ENCODE peak calls at places on chromosome 1, in seven cellular contexts. K, Q, T, W, P, E and I are unnamed samples.
A peak's percentile ranks its signal among the peaks of the same experiment; 100 is the strongest.

GRCh38 chr1:185398022-185398421 is 81.0 kb upstream of the IVNS1ABP start:
- DNase-seq in K (no peak), T (no peak), P (no peak), Q (no peak), W (no peak), E (no peak), I (no peak)

GRCh38 chr1:167090289-167090942 is at the start of gene GPA33:
- DNase-seq in W (no peak), P (no peak), E (no peak), T (no peak), Q (no peak), K (no peak), I (no peak)

GRCh38 chr1:46131727-46132528 is 501 bp downstream of the PIK3R3 start:
- DNase-seq in E (peak; percentile 1), W (peak; percentile 25), T (peak; percentile 21), Q (no peak), K (peak; percentile 30), P (peak; percentile 21), I (no peak)

GRCh38 chr1:1591452-1591851 is 8.5 kb downstream of the FNDC10 start:
- DNase-seq in T (no peak), Q (no peak), K (no peak), P (no peak), W (no peak), E (no peak), I (no peak)

GRCh38 chr1:19802269-19802668 is 2.6 kb upstream of the TMCO4 start:
- DNase-seq in E (no peak), P (no peak), Q (no peak), K (no peak), W (no peak), T (no peak), I (no peak)

GRCh38 chr1:52306227-52307006 is 59.6 kb downstream of the CC2D1B start:
- DNase-seq in W (peak; percentile 19), E (no peak), K (no peak), Q (no peak), P (no peak), T (no peak), I (no peak)

GRCh38 chr1:150567717-150568561 is 11.5 kb downstream of the MCL1 start:
- DNase-seq in K (peak; percentile 83), T (peak; percentile 99), Q (peak; percentile 95), W (peak; percentile 94), E (peak; percentile 77), P (no peak), I (peak; percentile 79)

GRCh38 chr1:225848044-225848955 is 33.9 kb downstream of the TMEM63A start:
- DNase-seq in E (no peak), Q (no peak), K (peak; percentile 43), T (peak; percentile 36), P (no peak), W (no peak), I (no peak)

GRCh38 chr1:32335951-32336867 is at the start of gene MARCKSL1:
- DNase-seq in P (peak; percentile 85), K (peak; percentile 90), W (peak; percentile 78), T (peak; percentile 73), E (peak; percentile 54), Q (no peak), I (peak; percentile 91)

GRCh38 chr1:35656148-35656862 is 15.0 kb upstream of the PSMB2 start:
- DNase-seq in Q (no peak), W (no peak), T (no peak), P (no peak), K (no peak), E (no peak), I (no peak)

GRCh38 chr1:113813218-113813617 is 942 bp upstream of the RSBN1 start:
- DNase-seq in E (no peak), K (no peak), T (no peak), W (no peak), Q (no peak), P (no peak), I (no peak)

GRCh38 chr1:113812661-113813135 is 422 bp upstream of the RSBN1 start:
- DNase-seq in T (no peak), E (no peak), W (no peak), P (no peak), K (no peak), Q (no peak), I (no peak)

GRCh38 chr1:113809651-113810602 is 2.3 kb downstream of the RSBN1 start:
- DNase-seq in Q (no peak), P (no peak), T (no peak), E (peak; percentile 24), K (no peak), W (no peak), I (no peak)

GRCh38 chr1:113811353-113811887 is 856 bp downstream of the RSBN1 start:
- DNase-seq in W (peak; percentile 64), E (peak; percentile 18), Q (no peak), T (peak; percentile 24), P (peak; percentile 24), K (peak; percentile 31), I (peak; percentile 15)

GRCh38 chr1:113811888-113812660 is at the start of gene RSBN1:
- DNase-seq in P (peak; percentile 94), E (peak; percentile 98), W (peak; percentile 99), T (peak; percentile 99), Q (peak; percentile 97), K (peak; percentile 99), I (peak; percentile 97)
- TF ChIP-seq CTCF in P (no peak), E (no peak), W (no peak), T (no peak), Q (no peak), K (no peak), I (no peak)

GRCh38 chr1:171476829-171477228 is 8.5 kb upstream of the PRRC2C start:
- DNase-seq in T (no peak), W (no peak), P (no peak), E (no peak), Q (no peak), K (no peak), I (no peak)

GRCh38 chr1:171468120-171468790 is 17.1 kb upstream of the PRRC2C start:
- DNase-seq in T (peak; percentile 29), E (peak; percentile 16), Q (no peak), W (no peak), K (no peak), P (no peak), I (no peak)

GRCh38 chr1:171467626-171468025 is 17.7 kb upstream of the PRRC2C start:
- DNase-seq in T (no peak), E (no peak), K (no peak), P (no peak), W (no peak), Q (no peak), I (no peak)

GRCh38 chr1:171470726-171471125 is 14.6 kb upstream of the PRRC2C start:
- DNase-seq in E (no peak), W (no peak), P (no peak), Q (no peak), K (no peak), T (no peak), I (no peak)

GRCh38 chr1:171472183-171472647 is 13.1 kb upstream of the PRRC2C start:
- DNase-seq in K (no peak), E (no peak), T (no peak), W (no peak), Q (no peak), P (no peak), I (no peak)
- TF ChIP-seq CTCF in K (no peak), E (no peak), T (no peak), W (no peak), Q (no peak), P (no peak), I (no peak)

DNA sequence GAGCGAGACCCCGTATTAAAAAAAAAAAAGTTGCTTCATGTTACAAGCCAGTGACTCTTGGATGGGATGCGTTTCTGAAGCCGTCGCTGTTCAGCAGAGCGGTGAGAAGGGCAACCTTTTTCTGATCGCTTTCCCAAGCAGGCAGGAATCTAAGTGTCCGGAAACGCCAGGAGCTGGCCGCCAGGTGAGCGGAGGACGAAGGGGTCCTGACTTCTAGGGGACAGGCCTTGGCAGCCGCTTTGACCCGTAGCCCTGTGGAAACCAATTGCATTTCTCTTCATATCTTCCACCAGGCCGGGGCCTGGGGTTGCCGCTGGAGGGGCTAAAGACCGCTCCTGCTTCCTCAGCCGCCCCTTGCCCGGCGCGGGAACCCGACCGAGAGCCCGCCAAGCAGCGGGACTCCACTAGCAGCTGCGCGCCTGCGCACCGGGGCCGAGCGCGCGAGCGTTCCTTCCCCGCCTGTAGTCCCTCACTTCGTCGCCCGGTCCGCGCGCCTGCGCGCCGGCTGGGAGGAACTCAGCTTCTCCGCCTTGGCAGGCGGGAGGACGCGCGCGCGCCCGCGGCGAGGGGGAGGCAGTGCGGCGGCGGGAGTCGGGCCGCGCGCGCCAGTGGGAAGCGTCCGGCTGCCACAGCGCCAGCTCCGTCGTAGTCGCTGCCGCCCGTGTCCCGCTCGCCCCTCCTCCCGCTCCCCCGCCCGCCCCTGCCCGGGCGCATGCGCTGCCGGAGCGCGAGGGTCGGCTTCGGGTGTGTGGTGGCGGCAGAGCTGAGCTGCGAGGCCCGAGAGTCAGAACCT is at the start of gene SPEN:
- DNase-seq in K (peak; percentile 99), P (peak; percentile 95), Q (peak; percentile 89), E (peak; percentile 94), W (peak; percentile 97), T (peak; percentile 97), I (peak; percentile 99)
- TF ChIP-seq CTCF in K (no peak), P (no peak), Q (no peak), E (no peak), W (no peak), T (no peak), I (no peak)

GRCh38 chr1:195886000-195886399 is 722.2 kb downstream of the KCNT2 start:
- DNase-seq in W (no peak), T (no peak), K (no peak), Q (no peak), E (no peak), P (no peak), I (no peak)
- TF ChIP-seq CTCF in W (no peak), T (peak; percentile 7), K (no peak), Q (no peak), E (peak; percentile 7), P (no peak), I (peak; percentile 63)

GRCh38 chr1:92915547-92915946 is 45.7 kb downstream of the DIPK1A start:
- DNase-seq in Q (no peak), P (no peak), T (no peak), W (no peak), K (no peak), E (no peak), I (no peak)

GRCh38 chr1:92909321-92909720 is 51.9 kb downstream of the DIPK1A start:
- DNase-seq in K (no peak), W (no peak), E (peak; percentile 34), Q (peak; percentile 39), P (no peak), T (peak; percentile 63), I (no peak)

GRCh38 chr1:92910081-92910480 is 51.2 kb downstream of the DIPK1A start:
- DNase-seq in K (no peak), E (no peak), Q (no peak), T (no peak), P (no peak), W (no peak), I (no peak)

GRCh38 chr1:92916899-92917298 is 44.4 kb downstream of the DIPK1A start:
- DNase-seq in W (no peak), P (no peak), Q (peak; percentile 39), K (no peak), E (no peak), T (no peak), I (no peak)

GRCh38 chr1:92913093-92913819 is 48.0 kb downstream of the DIPK1A start:
- DNase-seq in T (no peak), K (no peak), P (no peak), W (no peak), Q (no peak), E (no peak), I (no peak)
- TF ChIP-seq CTCF in T (no peak), K (no peak), P (no peak), W (no peak), Q (no peak), E (no peak), I (no peak)